ENCODE peak calls at places on chromosomes 5 and 9, in eight cellular contexts. Y, A, D, Q, B, T, S and O are unnamed samples.
A peak's percentile ranks its signal among the peaks of the same experiment; 100 is the strongest.

GRCh38 chr5:23089316-23089715 is 236.2 kb upstream of the CDH12 start:
- DNase-seq in Q (no peak), D (no peak), T (no peak), B (no peak), A (no peak), Y (no peak), S (no peak), O (no peak)

GRCh38 chr5:16854351-16854750 is 81.7 kb downstream of the MYO10 start:
- DNase-seq in A (peak; percentile 40), B (no peak), Y (no peak), D (no peak), T (no peak), S (no peak), Q (no peak), O (no peak)

GRCh38 chr5:113278976-113279375 is 155.8 kb downstream of the TSSK1B start:
- DNase-seq in T (peak; percentile 53), Q (peak; percentile 9), B (no peak), Y (no peak), S (no peak), A (no peak), D (no peak), O (no peak)

GRCh38 chr9:37617837-37618236 is 25.4 kb upstream of the TOMM5 start:
- DNase-seq in B (no peak), Y (no peak), S (no peak), Q (no peak), A (peak; percentile 14), D (no peak), T (no peak), O (no peak)

GRCh38 chr5:14420136-14420808 is 161.3 kb upstream of the OTULINL start:
- DNase-seq in Y (no peak), S (no peak), Q (no peak), D (no peak), T (peak; percentile 37), A (no peak), B (no peak), O (no peak)

GRCh38 chr5:72138943-72139467 is 31.7 kb downstream of the MAP1B start:
- DNase-seq in D (no peak), T (peak; percentile 92), B (no peak), Y (no peak), A (peak; percentile 51), Q (peak; percentile 32), S (no peak), O (no peak)

GRCh38 chr5:68502531-68502930 is 287.0 kb downstream of the PIK3R1 start:
- DNase-seq in T (peak; percentile 3), A (no peak), S (no peak), D (no peak), Y (no peak), Q (no peak), B (no peak), O (no peak)

GRCh38 chr5:44774279-44774880 is 34.4 kb upstream of the MRPS30 start:
- DNase-seq in S (no peak), Y (no peak), T (peak; percentile 27), A (peak; percentile 53), Q (peak; percentile 26), D (no peak), B (no peak), O (no peak)

GRCh38 chr5:6962256-6962655 is 249.0 kb downstream of the TENT4A start:
- DNase-seq in B (no peak), A (no peak), Q (no peak), S (no peak), T (no peak), D (no peak), Y (no peak), O (no peak)

GRCh38 chr9:113343732-113344231 is 3.7 kb upstream of the WDR31 start:
- DNase-seq in B (no peak), S (peak; percentile 86), Y (peak; percentile 58), A (no peak), Q (no peak), T (no peak), D (no peak), O (peak; percentile 84)

GRCh38 chr9:120688758-120689157 is 25.5 kb downstream of the MEGF9 start:
- DNase-seq in A (no peak), D (no peak), T (no peak), B (no peak), S (no peak), Y (no peak), Q (no peak), O (no peak)

GRCh38 chr5:177491429-177491945 is 5.9 kb downstream of the PDLIM7 start:
- DNase-seq in D (peak; percentile 93), Q (peak; percentile 76), A (peak; percentile 70), Y (no peak), T (peak; percentile 44), S (peak; percentile 48), B (no peak), O (no peak)